ENCODE peak calls at places on chromosomes 4 and X, in four cellular contexts. D is CD4-positive, alpha-beta T cell; T is naive B cell; Q is COR-L47. X is an unnamed sample.

GRCh38 chr4:184374006-184374405 is 100.3 kb downstream of the IRF2 start:
- DNase-seq in Q (no peak), D (no peak), T (no peak), X (no peak)

GRCh38 chr4:175373031-175373430 is 439.0 kb downstream of the GPM6A start:
- DNase-seq in T (no peak), Q (no peak), D (no peak), X (no peak)

GRCh38 chrX:28177202-28177601 is 196.0 kb upstream of the DCAF8L1 start:
- DNase-seq in Q (no peak), T (no peak), D (no peak), X (no peak)

GRCh38 chrX:153673398-153674218 is at the start of gene PNCK:
- DNase-seq in Q (no peak), T (no peak), D (no peak), X (no peak)

GRCh38 chr4:103904126-103904525 is 184.3 kb upstream of the TACR3 start:
- DNase-seq in Q (no peak), D (no peak), T (no peak), X (no peak)

GRCh38 chr4:6562931-6563901 is 11.8 kb upstream of the MAN2B2 start:
- DNase-seq in Q (peak; percentile 39), D (no peak), T (no peak), X (peak; percentile 49)

GRCh38 chr4:102500371-102501175 is 586 bp upstream of the NFKB1 start:
- DNase-seq in D (no peak), Q (peak; percentile 49), T (peak; percentile 29), X (peak; percentile 25)

GRCh38 chr4:8710946-8711345 is 118.4 kb downstream of the CPZ start:
- DNase-seq in D (no peak), Q (no peak), T (no peak), X (no peak)

GRCh38 chrX:78573630-78574029 is 85.5 kb downstream of the RTL3 start:
- DNase-seq in Q (no peak), D (no peak), T (no peak), X (no peak)

GRCh38 chr4:154719087-154719486 is 24.7 kb upstream of the LRAT start:
- DNase-seq in D (no peak), T (no peak), Q (no peak), X (no peak)

GRCh38 chrX:66221856-66222255 is 57.8 kb downstream of the HEPH start:
- DNase-seq in T (no peak), Q (no peak), D (no peak), X (no peak)

GRCh38 chrX:16981980-16982379 is 35.5 kb downstream of the REPS2 start:
- DNase-seq in D (no peak), T (no peak), Q (no peak), X (no peak)

GRCh38 chr4:114684462-114684861 is 85.9 kb downstream of the UGT8 start:
- DNase-seq in Q (no peak), D (no peak), T (no peak), X (no peak)

X was measured in GM20000.